ENCODE peak calls at places on chromosomes 12 and 14, in four cellular contexts. S, D, P and W are unnamed samples.

GRCh38 chr12:68880660-68881325 is 52.2 kb downstream of the CPM start:
- DNase-seq in D (no peak), S (no peak), P (no peak), W (no peak)

GRCh38 chr12:27779416-27779815 is 617 bp upstream of the KLHL42 start:
- DNase-seq in D (no peak), S (no peak), P (no peak), W (peak)

GRCh38 chr12:91565246-91565645 is 382.6 kb upstream of the DCN start:
- DNase-seq in D (no peak), S (no peak), P (no peak), W (no peak)

GRCh38 chr14:101408077-101408831 is 153.0 kb upstream of the DIO3 start:
- DNase-seq in P (no peak), S (no peak), D (no peak), W (no peak)

GRCh38 chr14:100025111-100025510 is 40.1 kb upstream of the EVL start:
- DNase-seq in P (peak), D (no peak), S (no peak), W (peak)

GRCh38 chr14:73173092-73173735 is 36.9 kb downstream of the PSEN1 start:
- DNase-seq in P (peak), D (no peak), S (no peak), W (peak)

GRCh38 chr12:2194060-2194459 is 141.3 kb downstream of the CACNA1C start:
- DNase-seq in P (no peak), S (no peak), D (no peak), W (peak)

GRCh38 chr12:120710805-120711296 is 593 bp downstream of the UNC119B start:
- DNase-seq in D (no peak), S (peak), P (no peak), W (peak)

GRCh38 chr12:49403887-49404517 is 36.7 kb downstream of the SPATS2 start:
- DNase-seq in P (no peak), D (no peak), S (no peak), W (no peak)

GRCh38 chr12:47877081-47877480 is 27.7 kb downstream of the VDR start:
- DNase-seq in S (no peak), P (no peak), D (no peak), W (no peak)

GRCh38 chr14:66624319-66624937 is 116.5 kb downstream of the GPHN start:
- DNase-seq in D (no peak), S (no peak), P (peak), W (peak)

GRCh38 chr12:18919826-18920511 is 182.1 kb downstream of the CAPZA3 start:
- DNase-seq in D (no peak), S (no peak), P (no peak), W (no peak)

GRCh38 chr14:82720431-82720830 is 1186.8 kb upstream of the SEL1L start:
- DNase-seq in P (no peak), S (no peak), D (no peak), W (no peak)

GRCh38 chr14:59394268-59394667 is 70.9 kb downstream of the GPR135 start:
- DNase-seq in D (no peak), P (no peak), S (no peak), W (no peak)

GRCh38 chr14:103014466-103015319 is 42.7 kb downstream of the CDC42BPB start:
- DNase-seq in S (no peak), D (no peak), P (no peak), W (peak)

GRCh38 chr14:92217956-92218355 is 96.2 kb downstream of the CPSF2 start:
- DNase-seq in S (no peak), P (no peak), D (no peak), W (no peak)

GRCh38 chr14:62778847-62779246 is 266.4 kb downstream of the KCNH5 start:
- DNase-seq in D (no peak), S (no peak), P (no peak), W (no peak)

GRCh38 chr12:9741726-9742125 is 8.8 kb upstream of the CLECL1 start:
- DNase-seq in S (no peak), P (no peak), D (peak), W (peak)

GRCh38 chr12:121442028-121442948 is 42.4 kb downstream of the RNF34 start:
- DNase-seq in P (no peak), S (no peak), D (no peak), W (no peak)